ENCODE peak calls at places on chromosomes 1 and 21, in seven cellular contexts. One of them, this sample, is unnamed.

GRCh38 chr1:221203224-221204054 is 324.2 kb downstream of the HLX start:
- DNase-seq in endodermal cell: peak
- DNase-seq in astrocyte of the spinal cord: peak
- DNase-seq in esophagus squamous epithelium: peak
- DNase-seq in fibroblast of the aortic adventitia: peak
- DNase-seq in GM10248: peak
- DNase-seq in PC-9: peak
- DNase-seq in this sample: peak

GRCh38 chr1:153733970-153734369 is 6.1 kb downstream of the INTS3 start:
- DNase-seq in esophagus squamous epithelium: no peak
- DNase-seq in fibroblast of the aortic adventitia: no peak
- DNase-seq in endodermal cell: no peak
- DNase-seq in astrocyte of the spinal cord: no peak
- DNase-seq in GM10248: no peak
- DNase-seq in PC-9: no peak
- DNase-seq in this sample: no peak

GRCh38 chr21:17931080-17931479 is 111.9 kb upstream of the C21orf91 start:
- DNase-seq in PC-9: no peak
- DNase-seq in esophagus squamous epithelium: no peak
- DNase-seq in astrocyte of the spinal cord: no peak
- DNase-seq in endodermal cell: peak
- DNase-seq in GM10248: no peak
- DNase-seq in fibroblast of the aortic adventitia: no peak
- DNase-seq in this sample: peak

GRCh38 chr1:167563579-167564246 is 10.2 kb upstream of the CREG1 start:
- DNase-seq in astrocyte of the spinal cord: no peak
- DNase-seq in PC-9: peak
- DNase-seq in fibroblast of the aortic adventitia: no peak
- DNase-seq in endodermal cell: no peak
- DNase-seq in esophagus squamous epithelium: no peak
- DNase-seq in GM10248: no peak
- DNase-seq in this sample: no peak

GRCh38 chr1:53047737-53048344 is 14.2 kb upstream of the PODN start:
- DNase-seq in GM10248: no peak
- DNase-seq in astrocyte of the spinal cord: peak
- DNase-seq in fibroblast of the aortic adventitia: peak
- DNase-seq in endodermal cell: no peak
- DNase-seq in PC-9: peak
- DNase-seq in esophagus squamous epithelium: no peak
- DNase-seq in this sample: no peak

GRCh38 chr1:10280442-10281350 is 70.3 kb downstream of the KIF1B start:
- DNase-seq in endodermal cell: no peak
- DNase-seq in astrocyte of the spinal cord: peak
- DNase-seq in esophagus squamous epithelium: no peak
- DNase-seq in PC-9: no peak
- DNase-seq in GM10248: no peak
- DNase-seq in fibroblast of the aortic adventitia: peak
- DNase-seq in this sample: peak

GRCh38 chr1:39321979-39322378 is 117.5 kb downstream of the MACF1 start:
- DNase-seq in astrocyte of the spinal cord: no peak
- DNase-seq in GM10248: peak
- DNase-seq in esophagus squamous epithelium: no peak
- DNase-seq in fibroblast of the aortic adventitia: no peak
- DNase-seq in endodermal cell: no peak
- DNase-seq in PC-9: no peak
- DNase-seq in this sample: no peak

GRCh38 chr1:27428316-27429028 is 36.0 kb downstream of the GPR3 start:
- DNase-seq in esophagus squamous epithelium: no peak
- DNase-seq in endodermal cell: peak
- DNase-seq in GM10248: no peak
- DNase-seq in PC-9: no peak
- DNase-seq in astrocyte of the spinal cord: no peak
- DNase-seq in fibroblast of the aortic adventitia: peak
- DNase-seq in this sample: peak

GRCh38 chr1:235883261-235883927 is 16.7 kb upstream of the LYST start:
- DNase-seq in endodermal cell: no peak
- DNase-seq in fibroblast of the aortic adventitia: peak
- DNase-seq in astrocyte of the spinal cord: peak
- DNase-seq in PC-9: peak
- DNase-seq in GM10248: peak
- DNase-seq in esophagus squamous epithelium: peak
- DNase-seq in this sample: peak

GRCh38 chr1:82565546-82565945 is 764.8 kb downstream of the ADGRL2 start:
- DNase-seq in endodermal cell: no peak
- DNase-seq in GM10248: no peak
- DNase-seq in astrocyte of the spinal cord: peak
- DNase-seq in PC-9: peak
- DNase-seq in fibroblast of the aortic adventitia: peak
- DNase-seq in esophagus squamous epithelium: no peak
- DNase-seq in this sample: no peak

GRCh38 chr1:1081311-1082238 is 7.5 kb upstream of the RNF223 start:
- DNase-seq in GM10248: no peak
- DNase-seq in astrocyte of the spinal cord: no peak
- DNase-seq in endodermal cell: peak
- DNase-seq in esophagus squamous epithelium: no peak
- DNase-seq in PC-9: no peak
- DNase-seq in fibroblast of the aortic adventitia: no peak
- DNase-seq in this sample: no peak

GRCh38 chr1:207055386-207056001 is 2.4 kb downstream of the PFKFB2 start:
- DNase-seq in esophagus squamous epithelium: no peak
- DNase-seq in PC-9: no peak
- DNase-seq in fibroblast of the aortic adventitia: no peak
- DNase-seq in endodermal cell: no peak
- DNase-seq in astrocyte of the spinal cord: no peak
- DNase-seq in GM10248: no peak
- DNase-seq in this sample: no peak

GRCh38 chr1:154956557-154956956 is 658 bp upstream of the PBXIP1 start:
- DNase-seq in fibroblast of the aortic adventitia: peak
- DNase-seq in astrocyte of the spinal cord: no peak
- DNase-seq in esophagus squamous epithelium: no peak
- DNase-seq in PC-9: no peak
- DNase-seq in GM10248: no peak
- DNase-seq in endodermal cell: peak
- DNase-seq in this sample: no peak

GRCh38 chr1:40307186-40307585 is 9.9 kb downstream of the COL9A2 start:
- DNase-seq in endodermal cell: no peak
- DNase-seq in esophagus squamous epithelium: no peak
- DNase-seq in fibroblast of the aortic adventitia: no peak
- DNase-seq in GM10248: no peak
- DNase-seq in astrocyte of the spinal cord: no peak
- DNase-seq in PC-9: no peak
- DNase-seq in this sample: no peak

GRCh38 chr1:161379071-161379470 is 11.4 kb upstream of the CFAP126 start:
- DNase-seq in endodermal cell: peak
- DNase-seq in astrocyte of the spinal cord: no peak
- DNase-seq in fibroblast of the aortic adventitia: peak
- DNase-seq in GM10248: no peak
- DNase-seq in PC-9: no peak
- DNase-seq in esophagus squamous epithelium: no peak
- DNase-seq in this sample: no peak

GRCh38 chr1:203649551-203650011 is 22.9 kb downstream of the ATP2B4 start:
- DNase-seq in GM10248: no peak
- DNase-seq in fibroblast of the aortic adventitia: no peak
- DNase-seq in astrocyte of the spinal cord: no peak
- DNase-seq in esophagus squamous epithelium: no peak
- DNase-seq in endodermal cell: no peak
- DNase-seq in PC-9: no peak
- DNase-seq in this sample: peak

GRCh38 chr1:37177230-37177864 is 143.0 kb upstream of the GRIK3 start:
- DNase-seq in PC-9: peak
- DNase-seq in GM10248: peak
- DNase-seq in astrocyte of the spinal cord: no peak
- DNase-seq in fibroblast of the aortic adventitia: no peak
- DNase-seq in endodermal cell: peak
- DNase-seq in esophagus squamous epithelium: no peak
- DNase-seq in this sample: peak

GRCh38 chr1:92784051-92784638 is 763 bp downstream of the EVI5 start:
- DNase-seq in GM10248: peak
- DNase-seq in esophagus squamous epithelium: no peak
- DNase-seq in endodermal cell: peak
- DNase-seq in PC-9: no peak
- DNase-seq in astrocyte of the spinal cord: peak
- DNase-seq in fibroblast of the aortic adventitia: peak
- DNase-seq in this sample: peak

GRCh38 chr1:228259951-228260350 is 52.1 kb downstream of the OBSCN start:
- DNase-seq in astrocyte of the spinal cord: no peak
- DNase-seq in PC-9: no peak
- DNase-seq in endodermal cell: peak
- DNase-seq in esophagus squamous epithelium: no peak
- DNase-seq in GM10248: no peak
- DNase-seq in fibroblast of the aortic adventitia: no peak
- DNase-seq in this sample: no peak

GRCh38 chr21:33386222-33386784 is 16.9 kb upstream of the IFNGR2 start:
- DNase-seq in endodermal cell: peak
- DNase-seq in fibroblast of the aortic adventitia: no peak
- DNase-seq in PC-9: no peak
- DNase-seq in astrocyte of the spinal cord: no peak
- DNase-seq in esophagus squamous epithelium: no peak
- DNase-seq in GM10248: no peak
- DNase-seq in this sample: no peak

GRCh38 chr1:183270541-183271141 is 84.6 kb downstream of the LAMC2 start:
- DNase-seq in esophagus squamous epithelium: no peak
- DNase-seq in astrocyte of the spinal cord: peak
- DNase-seq in PC-9: no peak
- DNase-seq in endodermal cell: peak
- DNase-seq in GM10248: no peak
- DNase-seq in fibroblast of the aortic adventitia: peak
- DNase-seq in this sample: no peak

GRCh38 chr1:88802950-88803349 is 88.4 kb downstream of the GTF2B start:
- DNase-seq in astrocyte of the spinal cord: peak
- DNase-seq in esophagus squamous epithelium: no peak
- DNase-seq in GM10248: no peak
- DNase-seq in endodermal cell: no peak
- DNase-seq in PC-9: no peak
- DNase-seq in fibroblast of the aortic adventitia: peak
- DNase-seq in this sample: no peak

GRCh38 chr1:29563092-29563491 is 326.8 kb downstream of the PTPRU start:
- DNase-seq in GM10248: no peak
- DNase-seq in fibroblast of the aortic adventitia: no peak
- DNase-seq in esophagus squamous epithelium: no peak
- DNase-seq in astrocyte of the spinal cord: no peak
- DNase-seq in PC-9: no peak
- DNase-seq in endodermal cell: no peak
- DNase-seq in this sample: no peak

GRCh38 chr1:19954059-19954458 is 25.4 kb downstream of the PLA2G2A start:
- DNase-seq in fibroblast of the aortic adventitia: no peak
- DNase-seq in PC-9: no peak
- DNase-seq in astrocyte of the spinal cord: no peak
- DNase-seq in endodermal cell: no peak
- DNase-seq in GM10248: no peak
- DNase-seq in esophagus squamous epithelium: no peak
- DNase-seq in this sample: no peak
- TF ChIP-seq CTCF in fibroblast of the aortic adventitia: no peak
- TF ChIP-seq CTCF in PC-9: no peak
- TF ChIP-seq CTCF in astrocyte of the spinal cord: no peak
- TF ChIP-seq CTCF in endodermal cell: no peak
- TF ChIP-seq CTCF in GM10248: no peak
- TF ChIP-seq CTCF in esophagus squamous epithelium: no peak
- TF ChIP-seq CTCF in this sample: no peak

GRCh38 chr1:43156026-43156425 is 16.1 kb downstream of the EBNA1BP2 start:
- DNase-seq in PC-9: no peak
- DNase-seq in esophagus squamous epithelium: no peak
- DNase-seq in fibroblast of the aortic adventitia: no peak
- DNase-seq in astrocyte of the spinal cord: no peak
- DNase-seq in GM10248: no peak
- DNase-seq in endodermal cell: no peak
- DNase-seq in this sample: no peak

GRCh38 chr1:43147625-43148319 is 24.3 kb downstream of the EBNA1BP2 start:
- DNase-seq in GM10248: peak
- DNase-seq in esophagus squamous epithelium: no peak
- DNase-seq in fibroblast of the aortic adventitia: peak
- DNase-seq in PC-9: peak
- DNase-seq in endodermal cell: peak
- DNase-seq in astrocyte of the spinal cord: peak
- DNase-seq in this sample: peak

GRCh38 chr1:43153443-43153842 is 18.6 kb downstream of the EBNA1BP2 start:
- DNase-seq in endodermal cell: no peak
- DNase-seq in GM10248: no peak
- DNase-seq in fibroblast of the aortic adventitia: no peak
- DNase-seq in astrocyte of the spinal cord: no peak
- DNase-seq in PC-9: no peak
- DNase-seq in esophagus squamous epithelium: no peak
- DNase-seq in this sample: no peak

GRCh38 chr1:43149889-43150288 is 22.2 kb downstream of the EBNA1BP2 start:
- DNase-seq in GM10248: no peak
- DNase-seq in endodermal cell: no peak
- DNase-seq in astrocyte of the spinal cord: no peak
- DNase-seq in PC-9: no peak
- DNase-seq in fibroblast of the aortic adventitia: no peak
- DNase-seq in esophagus squamous epithelium: no peak
- DNase-seq in this sample: no peak

GRCh38 chr1:43152866-43153265 is 19.2 kb downstream of the EBNA1BP2 start:
- DNase-seq in GM10248: no peak
- DNase-seq in fibroblast of the aortic adventitia: peak
- DNase-seq in astrocyte of the spinal cord: no peak
- DNase-seq in PC-9: no peak
- DNase-seq in endodermal cell: no peak
- DNase-seq in esophagus squamous epithelium: no peak
- DNase-seq in this sample: no peak
- TF ChIP-seq CTCF in GM10248: no peak
- TF ChIP-seq CTCF in fibroblast of the aortic adventitia: no peak
- TF ChIP-seq CTCF in astrocyte of the spinal cord: no peak
- TF ChIP-seq CTCF in PC-9: no peak
- TF ChIP-seq CTCF in endodermal cell: no peak
- TF ChIP-seq CTCF in esophagus squamous epithelium: no peak
- TF ChIP-seq CTCF in this sample: no peak

DNA sequence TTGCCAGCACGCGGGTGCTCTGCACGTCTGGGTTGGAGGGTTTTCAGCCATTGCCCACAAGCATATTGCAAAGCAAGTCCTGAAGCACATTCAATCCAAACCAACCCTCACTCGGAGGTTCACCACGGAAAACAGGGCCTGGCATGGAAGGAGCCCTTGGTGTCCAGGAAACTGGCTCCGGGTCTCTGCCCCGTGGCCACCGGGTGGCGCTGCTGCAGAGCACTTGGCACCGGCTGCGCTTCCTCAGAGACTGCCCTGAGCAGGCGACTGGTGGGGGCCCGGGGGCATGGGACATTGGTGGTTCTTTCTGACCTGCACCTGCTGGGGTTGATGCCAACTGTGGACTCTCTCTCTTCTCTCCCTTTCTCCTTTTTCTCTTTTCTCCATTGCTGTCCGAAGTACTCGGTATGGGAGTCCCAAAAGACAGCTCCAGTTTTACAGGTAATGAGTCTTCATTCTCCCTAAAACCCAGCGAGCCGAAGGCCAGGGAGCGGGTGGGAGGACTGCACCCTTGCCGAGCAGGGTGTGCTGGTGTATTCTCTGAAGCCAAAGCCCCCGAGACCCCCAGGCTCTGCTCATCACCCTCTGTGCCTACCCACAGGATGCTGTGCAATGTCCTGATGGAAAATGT is 4.1 kb upstream of the KCNAB2 start:
- DNase-seq in fibroblast of the aortic adventitia: no peak
- DNase-seq in endodermal cell: peak
- DNase-seq in astrocyte of the spinal cord: no peak
- DNase-seq in GM10248: peak
- DNase-seq in PC-9: peak
- DNase-seq in esophagus squamous epithelium: no peak
- DNase-seq in this sample: peak
- TF ChIP-seq CTCF in fibroblast of the aortic adventitia: peak
- TF ChIP-seq CTCF in endodermal cell: peak
- TF ChIP-seq CTCF in astrocyte of the spinal cord: peak
- TF ChIP-seq CTCF in GM10248: peak
- TF ChIP-seq CTCF in PC-9: peak
- TF ChIP-seq CTCF in esophagus squamous epithelium: peak
- TF ChIP-seq CTCF in this sample: peak

GRCh38 chr1:59076612-59077011 is 220.3 kb upstream of the FGGY start:
- DNase-seq in endodermal cell: no peak
- DNase-seq in GM10248: no peak
- DNase-seq in PC-9: no peak
- DNase-seq in fibroblast of the aortic adventitia: peak
- DNase-seq in esophagus squamous epithelium: no peak
- DNase-seq in astrocyte of the spinal cord: peak
- DNase-seq in this sample: no peak
- TF ChIP-seq CTCF in endodermal cell: no peak
- TF ChIP-seq CTCF in GM10248: no peak
- TF ChIP-seq CTCF in PC-9: peak
- TF ChIP-seq CTCF in fibroblast of the aortic adventitia: peak
- TF ChIP-seq CTCF in esophagus squamous epithelium: peak
- TF ChIP-seq CTCF in astrocyte of the spinal cord: peak
- TF ChIP-seq CTCF in this sample: no peak